ENCODE peak calls at places on chromosomes 6 and 20, in nine cellular contexts. One of them, this sample, is unnamed.
A peak's percentile ranks its signal among the peaks of the same experiment; 100 is the strongest.

GRCh38 chr6:36368421-36368820 is 19.0 kb downstream of the ETV7 start:
- DNase-seq in cardiac muscle cell: no peak
- DNase-seq in activated gamma-delta T cell treated with Interleukin-2 at 50 U/mL for 16 hours: no peak
- DNase-seq in HCT116: no peak
- DNase-seq in NCI-H1930: no peak
- DNase-seq in naive thymus-derived CD8-positive, alpha-beta T cell: no peak
- DNase-seq in T follicular helper cell: no peak
- DNase-seq in CD8-positive, alpha-beta memory T cell: no peak
- DNase-seq in A549: no peak
- DNase-seq in this sample: no peak

GRCh38 chr6:151716446-151717047 is 90.9 kb upstream of the ESR1 start:
- DNase-seq in cardiac muscle cell: peak; percentile 4
- DNase-seq in activated gamma-delta T cell treated with Interleukin-2 at 50 U/mL for 16 hours: no peak
- DNase-seq in HCT116: no peak
- DNase-seq in NCI-H1930: no peak
- DNase-seq in naive thymus-derived CD8-positive, alpha-beta T cell: no peak
- DNase-seq in T follicular helper cell: no peak
- DNase-seq in CD8-positive, alpha-beta memory T cell: no peak
- DNase-seq in A549: peak; percentile 14
- DNase-seq in this sample: no peak

GRCh38 chr6:89503641-89504040 is 70.7 kb downstream of the ANKRD6 start:
- DNase-seq in cardiac muscle cell: no peak
- DNase-seq in activated gamma-delta T cell treated with Interleukin-2 at 50 U/mL for 16 hours: no peak
- DNase-seq in HCT116: no peak
- DNase-seq in NCI-H1930: no peak
- DNase-seq in naive thymus-derived CD8-positive, alpha-beta T cell: no peak
- DNase-seq in T follicular helper cell: no peak
- DNase-seq in CD8-positive, alpha-beta memory T cell: no peak
- DNase-seq in A549: no peak
- DNase-seq in this sample: no peak

GRCh38 chr6:107589934-107590333 is 100.0 kb downstream of the SOBP start:
- DNase-seq in cardiac muscle cell: no peak
- DNase-seq in activated gamma-delta T cell treated with Interleukin-2 at 50 U/mL for 16 hours: no peak
- DNase-seq in HCT116: no peak
- DNase-seq in NCI-H1930: no peak
- DNase-seq in naive thymus-derived CD8-positive, alpha-beta T cell: no peak
- DNase-seq in T follicular helper cell: no peak
- DNase-seq in CD8-positive, alpha-beta memory T cell: no peak
- DNase-seq in A549: no peak
- DNase-seq in this sample: no peak

GRCh38 chr6:11778648-11779307 is at the start of gene ADTRP:
- DNase-seq in cardiac muscle cell: no peak
- DNase-seq in activated gamma-delta T cell treated with Interleukin-2 at 50 U/mL for 16 hours: no peak
- DNase-seq in HCT116: no peak
- DNase-seq in NCI-H1930: no peak
- DNase-seq in naive thymus-derived CD8-positive, alpha-beta T cell: no peak
- DNase-seq in T follicular helper cell: no peak
- DNase-seq in CD8-positive, alpha-beta memory T cell: no peak
- DNase-seq in A549: no peak
- DNase-seq in this sample: no peak

GRCh38 chr6:44133003-44133931 is 5.9 kb downstream of the TMEM63B start:
- DNase-seq in cardiac muscle cell: peak; percentile 65
- DNase-seq in activated gamma-delta T cell treated with Interleukin-2 at 50 U/mL for 16 hours: no peak
- DNase-seq in HCT116: peak; percentile 15
- DNase-seq in NCI-H1930: no peak
- DNase-seq in naive thymus-derived CD8-positive, alpha-beta T cell: no peak
- DNase-seq in T follicular helper cell: no peak
- DNase-seq in CD8-positive, alpha-beta memory T cell: no peak
- DNase-seq in A549: peak; percentile 35
- DNase-seq in this sample: peak; percentile 76

GRCh38 chr6:105821027-105821426 is 265.1 kb upstream of the PRDM1 start:
- DNase-seq in cardiac muscle cell: no peak
- DNase-seq in activated gamma-delta T cell treated with Interleukin-2 at 50 U/mL for 16 hours: no peak
- DNase-seq in HCT116: no peak
- DNase-seq in NCI-H1930: no peak
- DNase-seq in naive thymus-derived CD8-positive, alpha-beta T cell: no peak
- DNase-seq in T follicular helper cell: no peak
- DNase-seq in CD8-positive, alpha-beta memory T cell: no peak
- DNase-seq in A549: no peak
- DNase-seq in this sample: no peak

GRCh38 chr20:37868998-37869861 is 33.7 kb upstream of the VSTM2L start:
- DNase-seq in cardiac muscle cell: no peak
- DNase-seq in activated gamma-delta T cell treated with Interleukin-2 at 50 U/mL for 16 hours: no peak
- DNase-seq in HCT116: no peak
- DNase-seq in NCI-H1930: no peak
- DNase-seq in naive thymus-derived CD8-positive, alpha-beta T cell: no peak
- DNase-seq in T follicular helper cell: no peak
- DNase-seq in CD8-positive, alpha-beta memory T cell: no peak
- DNase-seq in A549: no peak
- DNase-seq in this sample: no peak

GRCh38 chr6:55445648-55446204 is 118.5 kb downstream of the GFRAL start:
- DNase-seq in cardiac muscle cell: peak; percentile 55
- DNase-seq in activated gamma-delta T cell treated with Interleukin-2 at 50 U/mL for 16 hours: no peak
- DNase-seq in HCT116: peak; percentile 8
- DNase-seq in NCI-H1930: no peak
- DNase-seq in naive thymus-derived CD8-positive, alpha-beta T cell: no peak
- DNase-seq in T follicular helper cell: no peak
- DNase-seq in CD8-positive, alpha-beta memory T cell: no peak
- DNase-seq in A549: peak; percentile 31
- DNase-seq in this sample: peak; percentile 51

This sample was measured in SK-MEL-5.